ENCODE peak calls at places on chromosomes 5 and 9, in ten cellular contexts. C is GM12865, G is breast epithelium, X is fibroblast of villous mesenchyme, Q is right lobe of liver, P is lower leg skin, B is fibroblast of the aortic adventitia, Y is esophagus squamous epithelium, W is heart right ventricle, T is mammary epithelial cell. S is an unnamed sample.

GRCh38 chr5:78523314-78524193 is 125.0 kb downstream of the LHFPL2 start:
- DNase-seq in C (no peak), G (no peak), X (no peak), Q (no peak), P (no peak), B (peak; percentile 25), Y (no peak), W (no peak), T (no peak), S (peak; percentile 94)

GRCh38 chr5:55072668-55073067 is 29.8 kb upstream of the GZMA start:
- DNase-seq in C (peak; percentile 11), G (no peak), X (no peak), Q (no peak), P (no peak), B (no peak), Y (no peak), W (no peak), T (no peak), S (no peak)

GRCh38 chr9:87089963-87090362 is 142.7 kb upstream of the GAS1 start:
- DNase-seq in C (no peak), G (no peak), X (no peak), Q (no peak), P (no peak), B (no peak), Y (no peak), W (no peak), T (no peak), S (peak; percentile 20)

GRCh38 chr9:80062581-80062980 is 490.8 kb downstream of the TLE4 start:
- DNase-seq in C (no peak), G (no peak), X (no peak), Q (no peak), P (no peak), B (no peak), Y (no peak), W (no peak), T (no peak), S (no peak)

GRCh38 chr5:53407373-53407772 is 73.1 kb upstream of the FST start:
- DNase-seq in C (no peak), G (no peak), X (peak; percentile 66), Q (no peak), P (no peak), B (peak; percentile 66), Y (no peak), W (no peak), T (peak; percentile 64), S (peak; percentile 65)

GRCh38 chr5:21219966-21220365 is 1232.0 kb upstream of the CDH18 start:
- DNase-seq in C (no peak), G (no peak), X (no peak), Q (no peak), P (no peak), B (no peak), Y (no peak), W (no peak), T (no peak), S (no peak)

GRCh38 chr9:96719538-96720315 is 58.2 kb downstream of the ZNF510 start:
- DNase-seq in C (no peak), G (no peak), X (no peak), Q (no peak), P (no peak), B (no peak), Y (no peak), W (no peak), T (peak; percentile 35), S (no peak)

GRCh38 chr5:23257656-23258055 is 249.8 kb upstream of the PRDM9 start:
- DNase-seq in C (no peak), G (no peak), X (no peak), Q (no peak), P (no peak), B (no peak), Y (no peak), W (no peak), T (peak; percentile 81), S (no peak)

GRCh38 chr9:129549684-129550083 is 71.2 kb downstream of the C9orf50 start:
- DNase-seq in C (no peak), G (no peak), X (peak; percentile 68), Q (no peak), P (no peak), B (peak; percentile 51), Y (no peak), W (no peak), T (no peak), S (peak; percentile 57)

GRCh38 chr5:112338681-112339337 is 80.3 kb downstream of the EPB41L4A start:
- DNase-seq in C (no peak), G (peak; percentile 62), X (peak; percentile 5), Q (no peak), P (peak; percentile 59), B (peak; percentile 59), Y (no peak), W (peak; percentile 23), T (peak; percentile 73), S (peak; percentile 85)

GRCh38 chr5:138360941-138361452 is 8.5 kb downstream of the KDM3B start:
- DNase-seq in C (no peak), G (no peak), X (no peak), Q (no peak), P (no peak), B (no peak), Y (no peak), W (no peak), T (no peak), S (no peak)

GRCh38 chr9:126411948-126412284 is 85.3 kb downstream of the MVB12B start:
- DNase-seq in C (no peak), G (no peak), X (no peak), Q (no peak), P (no peak), B (no peak), Y (no peak), W (no peak), T (no peak), S (no peak)

GRCh38 chr5:76960004-76960625 is 7.3 kb downstream of the CRHBP start:
- DNase-seq in C (peak; percentile 50), G (no peak), X (no peak), Q (no peak), P (no peak), B (no peak), Y (no peak), W (no peak), T (peak; percentile 63), S (peak; percentile 9)

DNA sequence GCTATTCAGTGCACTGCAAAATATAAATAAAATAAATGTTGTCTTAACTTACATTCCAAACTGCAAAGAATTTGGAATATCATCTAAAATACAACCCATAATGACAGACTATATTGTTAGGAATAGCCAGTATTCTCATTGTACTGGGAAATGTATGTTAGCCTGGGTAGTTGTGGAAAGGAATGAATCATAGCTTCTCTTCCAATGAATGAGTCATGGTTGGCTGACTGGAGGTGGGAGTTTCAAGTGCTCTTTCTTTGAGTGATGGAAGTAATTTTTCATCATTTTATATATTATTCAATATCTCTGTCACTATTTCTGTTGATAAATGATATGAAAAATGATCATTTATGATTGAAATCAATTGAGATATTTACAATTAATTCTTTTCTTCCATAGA is 158.6 kb upstream of the ARRDC3 start:
- DNase-seq in C (no peak), G (no peak), X (peak; percentile 2), Q (no peak), P (no peak), B (peak; percentile 1), Y (no peak), W (no peak), T (peak; percentile 31), S (peak; percentile 18)
- TF ChIP-seq CTCF in C (no peak), G (no peak), X (no peak), Q (no peak), P (no peak), B (no peak), Y (no peak), W (no peak), T (no peak), S (no peak)

GRCh38 chr5:74167206-74167929 is 473.2 kb downstream of the ENC1 start:
- DNase-seq in C (no peak), G (no peak), X (peak; percentile 91), Q (no peak), P (no peak), B (peak; percentile 91), Y (no peak), W (no peak), T (peak; percentile 77), S (peak; percentile 88)
- H3K4me3 ChIP-seq in C (no peak overlapping the region), G (no peak overlapping the region), X (no peak overlapping the region), Q (no peak overlapping the region), P (no peak overlapping the region), B (no peak overlapping the region), Y (no peak overlapping the region), W (no peak overlapping the region), T (no peak overlapping the region), S (no peak overlapping the region)

GRCh38 chr9:17531642-17532254 is 47.1 kb upstream of the SH3GL2 start:
- DNase-seq in C (peak; percentile 50), G (no peak), X (peak; percentile 54), Q (no peak), P (no peak), B (peak; percentile 63), Y (no peak), W (no peak), T (peak; percentile 29), S (peak; percentile 65)
- TF ChIP-seq CTCF in C (peak; percentile 55), G (peak; percentile 29), X (peak; percentile 69), Q (peak; percentile 70), P (no peak), B (peak; percentile 67), Y (peak; percentile 32), W (peak; percentile 67), T (peak; percentile 68), S (peak; percentile 71)

GRCh38 chr9:124594215-124594614 is 87.0 kb upstream of the NR5A1 start:
- DNase-seq in C (no peak), G (no peak), X (no peak), Q (no peak), P (no peak), B (no peak), Y (no peak), W (no peak), T (no peak), S (no peak)
- H3K4me3 ChIP-seq in C (no peak overlapping the region), G (no peak overlapping the region), X (no peak overlapping the region), Q (no peak overlapping the region), P (no peak overlapping the region), B (no peak overlapping the region), Y (no peak overlapping the region), W (no peak overlapping the region), T (no peak overlapping the region), S (no peak overlapping the region)

GRCh38 chr9:134327671-134328231 is 1.5 kb downstream of the RXRA start:
- DNase-seq in C (no peak), G (no peak), X (no peak), Q (peak; percentile 55), P (no peak), B (no peak), Y (no peak), W (no peak), T (peak; percentile 17), S (no peak)

GRCh38 chr9:134325096-134325812 is 1.0 kb upstream of the RXRA start:
- DNase-seq in C (no peak), G (peak; percentile 67), X (peak; percentile 58), Q (peak; percentile 90), P (peak; percentile 54), B (peak; percentile 58), Y (no peak), W (peak; percentile 52), T (peak; percentile 74), S (peak; percentile 40)

GRCh38 chr9:134326754-134327526 is 685 bp downstream of the RXRA start:
- DNase-seq in C (no peak), G (no peak), X (peak; percentile 46), Q (peak; percentile 70), P (no peak), B (peak; percentile 38), Y (no peak), W (no peak), T (peak; percentile 42), S (no peak)

GRCh38 chr9:134324359-134325095 is 1.7 kb upstream of the RXRA start:
- DNase-seq in C (no peak), G (no peak), X (peak; percentile 17), Q (peak; percentile 60), P (no peak), B (peak; percentile 32), Y (no peak), W (no peak), T (no peak), S (no peak)

GRCh38 chr9:134325813-134326753 is at the start of gene RXRA:
- DNase-seq in C (peak; percentile 45), G (peak; percentile 70), X (peak; percentile 88), Q (peak; percentile 94), P (peak; percentile 69), B (peak; percentile 81), Y (no peak), W (peak; percentile 86), T (peak; percentile 77), S (peak; percentile 85)
- TF ChIP-seq CTCF in C (no peak), G (no peak), X (peak; percentile 8), Q (no peak), P (no peak), B (peak; percentile 32), Y (no peak), W (no peak), T (no peak), S (no peak)